ENCODE peak calls at places on chromosomes 2 and 18, in nine cellular contexts. O, Y, A, T, F, H, K, W and D are unnamed samples.
A peak's percentile ranks its signal among the peaks of the same experiment; 100 is the strongest.

GRCh38 chr2:241577413-241578122 is 19.0 kb downstream of the BOK start:
- DNase-seq in A (no peak), K (no peak), H (no peak), O (no peak), F (no peak), Y (peak; percentile 57), W (no peak), T (no peak), D (no peak)

GRCh38 chr2:15594291-15595256 is 2.9 kb downstream of the DDX1 start:
- DNase-seq in H (peak; percentile 3), Y (no peak), A (no peak), K (no peak), W (no peak), F (no peak), O (no peak), T (no peak), D (no peak)

GRCh38 chr18:13446581-13447470 is 228.3 kb downstream of the LDLRAD4 start:
- DNase-seq in T (peak; percentile 76), A (peak; percentile 76), O (no peak), K (no peak), F (no peak), W (no peak), H (no peak), Y (no peak), D (no peak)

GRCh38 chr2:236874866-236875481 is 210.7 kb upstream of the COPS8 start:
- DNase-seq in F (no peak), A (no peak), Y (no peak), O (no peak), K (no peak), T (no peak), W (no peak), H (no peak), D (no peak)

GRCh38 chr18:9683418-9684396 is 24.4 kb upstream of the RAB31 start:
- DNase-seq in T (no peak), K (no peak), W (no peak), A (no peak), H (peak; percentile 8), F (no peak), O (no peak), Y (peak; percentile 75), D (no peak)

GRCh38 chr2:122179492-122180070 is 424.1 kb downstream of the TSN start:
- DNase-seq in O (no peak), Y (no peak), A (no peak), K (no peak), H (no peak), T (no peak), W (no peak), F (no peak), D (no peak)

GRCh38 chr18:32612651-32613050 is 142.0 kb upstream of the GAREM1 start:
- DNase-seq in F (no peak), W (no peak), H (peak; percentile 55), A (no peak), O (no peak), Y (peak; percentile 4), T (no peak), K (no peak), D (no peak)

GRCh38 chr18:11148655-11149440 is 521 bp downstream of the PIEZO2 start:
- DNase-seq in K (no peak), A (no peak), W (no peak), F (no peak), O (no peak), H (no peak), T (no peak), Y (no peak), D (no peak)

GRCh38 chr2:120771556-120772208 is 36.0 kb downstream of the GLI2 start:
- DNase-seq in H (no peak), W (no peak), A (no peak), O (peak; percentile 47), T (no peak), K (peak; percentile 32), F (no peak), Y (peak; percentile 96), D (no peak)